ENCODE peak calls at places on chromosomes 12 and 14, in eight cellular contexts. G is kidney epithelial cell, J is cardiac muscle cell, L is A549, I is AG09309, D is fibroblast of pulmonary artery, X is iPS DF 6.9, V is fibroblast of lung. F is an unnamed sample.

GRCh38 chr12:71627438-71628002 is 36.1 kb downstream of the ZFC3H1 start:
- DNase-seq in G (no peak), D (no peak), J (no peak), L (no peak), V (no peak), I (no peak), X (no peak), F (no peak)

GRCh38 chr14:92729632-92730358 is 18.6 kb downstream of the LGMN start:
- DNase-seq in D (peak; percentile 80), G (peak; percentile 54), I (peak; percentile 65), V (peak; percentile 96), L (no peak), J (no peak), X (no peak), F (peak; percentile 76)

GRCh38 chr12:109664402-109664801 is 49.2 kb upstream of the FAM222A start:
- DNase-seq in V (no peak), I (no peak), X (no peak), L (no peak), J (no peak), D (no peak), G (no peak), F (no peak)

GRCh38 chr12:14833952-14834351 is 9.4 kb downstream of the ART4 start:
- DNase-seq in L (no peak), I (no peak), J (no peak), G (no peak), V (peak; percentile 64), X (no peak), D (no peak), F (no peak)

GRCh38 chr12:5871741-5872140 is 73.3 kb downstream of the ANO2 start:
- DNase-seq in X (no peak), V (no peak), L (no peak), J (no peak), G (no peak), D (no peak), I (no peak), F (no peak)

GRCh38 chr14:93009471-93010117 is 86.6 kb downstream of the CHGA start:
- DNase-seq in G (no peak), X (no peak), J (no peak), V (no peak), L (no peak), D (no peak), I (no peak), F (peak; percentile 37)

GRCh38 chr12:48816148-48816854 is 2.0 kb upstream of the CACNB3 start:
- DNase-seq in X (no peak), D (no peak), V (no peak), J (no peak), I (no peak), G (no peak), L (no peak), F (no peak)

GRCh38 chr12:92340441-92341332 is 195.0 kb upstream of the BTG1 start:
- DNase-seq in I (no peak), L (no peak), X (no peak), J (no peak), D (peak; percentile 7), V (no peak), G (no peak), F (no peak)

GRCh38 chr12:42469355-42470006 is 120.1 kb downstream of the PRICKLE1 start:
- DNase-seq in L (no peak), V (no peak), J (no peak), D (no peak), G (no peak), X (no peak), I (no peak), F (no peak)

GRCh38 chr14:24143511-24143910 is 2.1 kb upstream of the EMC9 start:
- DNase-seq in G (no peak), L (no peak), X (no peak), V (peak; percentile 9), I (no peak), D (no peak), J (no peak), F (no peak)

GRCh38 chr12:107624493-107624892 is 61.1 kb upstream of the PWP1 start:
- DNase-seq in G (no peak), V (no peak), D (no peak), J (no peak), I (no peak), X (no peak), L (no peak), F (no peak)

GRCh38 chr12:59166457-59166856 is 246.2 kb upstream of the LRIG3 start:
- DNase-seq in G (no peak), J (no peak), L (no peak), V (peak; percentile 27), I (no peak), D (no peak), X (no peak), F (no peak)

GRCh38 chr12:5808956-5809355 is 136.1 kb downstream of the ANO2 start:
- DNase-seq in I (peak; percentile 90), X (no peak), L (no peak), V (peak; percentile 95), G (peak; percentile 95), J (no peak), D (no peak), F (no peak)

GRCh38 chr14:50964683-50965390 is 20.6 kb upstream of the PYGL start:
- DNase-seq in V (peak; percentile 96), D (peak; percentile 98), X (no peak), L (peak; percentile 11), J (no peak), G (peak; percentile 83), I (peak; percentile 83), F (peak; percentile 97)

GRCh38 chr12:64826234-64826633 is 1.8 kb downstream of the TBC1D30 start:
- DNase-seq in V (peak; percentile 59), X (peak; percentile 77), D (peak; percentile 68), G (peak; percentile 14), J (peak; percentile 90), L (no peak), I (no peak), F (peak; percentile 47)

GRCh38 chr12:70660620-70661219 is 23.5 kb upstream of the PTPRB start:
- DNase-seq in G (peak; percentile 93), J (no peak), D (peak; percentile 68), V (peak; percentile 98), X (no peak), L (no peak), I (peak; percentile 39), F (peak; percentile 64)

GRCh38 chr14:104136472-104137296 is 1.7 kb upstream of the KIF26A start:
- DNase-seq in X (no peak), J (no peak), G (no peak), I (no peak), D (no peak), L (no peak), V (no peak), F (peak; percentile 5)

GRCh38 chr14:56290195-56290594 is 172.0 kb downstream of the PELI2 start:
- DNase-seq in L (no peak), V (no peak), I (no peak), J (no peak), G (no peak), D (no peak), X (no peak), F (no peak)

GRCh38 chr14:102279688-102280348 is 25.1 kb downstream of the MOK start:
- DNase-seq in I (peak; percentile 100), X (no peak), L (peak; percentile 87), V (peak; percentile 100), G (peak; percentile 98), J (no peak), D (peak; percentile 99), F (peak; percentile 98)

GRCh38 chr12:1724250-1724649 is 33.4 kb downstream of the ADIPOR2 start:
- DNase-seq in G (no peak), V (no peak), X (no peak), D (no peak), J (no peak), I (no peak), L (no peak), F (no peak)

GRCh38 chr12:14950982-14951746 is 10.2 kb downstream of the ARHGDIB start:
- DNase-seq in D (peak; percentile 67), I (no peak), J (peak; percentile 69), L (no peak), G (no peak), X (no peak), V (peak; percentile 27), F (peak; percentile 63)

GRCh38 chr14:69151458-69152180 is 1.3 kb downstream of the DCAF5 start:
- DNase-seq in J (peak; percentile 89), X (no peak), I (no peak), G (no peak), D (peak; percentile 63), L (peak; percentile 76), V (peak; percentile 71), F (peak; percentile 59)

GRCh38 chr12:85829391-85829790 is 6.8 kb downstream of the RASSF9 start:
- DNase-seq in D (peak; percentile 68), J (no peak), V (peak; percentile 82), I (no peak), X (no peak), G (no peak), L (no peak), F (peak; percentile 59)

GRCh38 chr12:11497995-11498394 is 102.6 kb upstream of the PRB2 start:
- DNase-seq in I (no peak), J (no peak), V (no peak), X (no peak), G (no peak), D (no peak), L (no peak), F (no peak)

GRCh38 chr12:11499802-11500201 is 104.4 kb upstream of the PRB2 start:
- DNase-seq in X (no peak), J (no peak), V (no peak), I (no peak), L (no peak), G (no peak), D (no peak), F (no peak)

GRCh38 chr12:11497438-11497837 is 102.1 kb upstream of the PRB2 start:
- DNase-seq in V (no peak), X (no peak), L (no peak), I (no peak), G (no peak), J (no peak), D (no peak), F (no peak)

GRCh38 chr12:11500861-11501230 is 105.5 kb upstream of the PRB2 start:
- DNase-seq in X (no peak), V (no peak), D (no peak), G (no peak), I (no peak), J (no peak), L (no peak), F (no peak)

GRCh38 chr12:11500222-11500860 is 105.0 kb upstream of the PRB2 start:
- DNase-seq in D (peak; percentile 73), J (peak; percentile 97), I (no peak), V (peak; percentile 68), G (peak; percentile 28), X (peak; percentile 73), L (peak; percentile 49), F (peak; percentile 77)
- H3K4me3 ChIP-seq in D (no peak overlapping the region), J (no peak overlapping the region), I (no peak overlapping the region), V (no peak overlapping the region), G (no peak overlapping the region), X (no peak overlapping the region), L (no peak overlapping the region), F (no peak overlapping the region)

GRCh38 chr14:36655571-36655962 is 6.1 kb upstream of the PAX9 start:
- DNase-seq in I (no peak), V (no peak), G (no peak), D (no peak), L (no peak), J (no peak), X (no peak), F (no peak)
- H3K4me3 ChIP-seq in I (no peak overlapping the region), V (no peak overlapping the region), G (no peak overlapping the region), D (no peak overlapping the region), L (peak overlapping the region; percentile 33), J (no peak overlapping the region), X (no peak overlapping the region), F (no peak overlapping the region)

GRCh38 chr12:68806488-68807237 is 1.3 kb upstream of the MDM2 start:
- DNase-seq in I (no peak), X (no peak), V (no peak), D (no peak), J (no peak), G (no peak), L (no peak), F (no peak)
- H3K4me3 ChIP-seq in I (no peak overlapping the region), X (no peak overlapping the region), V (no peak overlapping the region), D (no peak overlapping the region), J (no peak overlapping the region), G (no peak overlapping the region), L (peak overlapping the region; percentile 88), F (no peak overlapping the region)

GRCh38 chr12:122528582-122528981 is 1.5 kb downstream of the KNTC1 start:
- DNase-seq in I (no peak), L (no peak), D (no peak), G (no peak), V (no peak), X (no peak), J (no peak), F (no peak)
- H3K4me3 ChIP-seq in I (no peak overlapping the region), L (peak overlapping the region; percentile 69), D (no peak overlapping the region), G (no peak overlapping the region), V (no peak overlapping the region), X (no peak overlapping the region), J (no peak overlapping the region), F (no peak overlapping the region)

F was measured in cardiac fibroblast.